ENCODE peak calls at places on chromosomes 5 and 9, in five cellular contexts. One of them, this sample, is unnamed.

GRCh38 chr9:131078427-131079366 is 17.6 kb upstream of the AIF1L start:
- DNase-seq in CD4-positive, CD25-positive, alpha-beta regulatory T cell: no peak
- DNase-seq in KBM-7: no peak
- DNase-seq in aorta: no peak
- DNase-seq in stimulated activated CD4-positive, alpha-beta T cell treated with anti-CD3 and anti-CD28 coated beads, Interleukin-1b, Interleukin-23, amount 100 ng/mL, for 24 hours: no peak
- DNase-seq in this sample: no peak

GRCh38 chr5:137856201-137856600 is 11.5 kb upstream of the MYOT start:
- DNase-seq in CD4-positive, CD25-positive, alpha-beta regulatory T cell: no peak
- DNase-seq in KBM-7: no peak
- DNase-seq in aorta: no peak
- DNase-seq in stimulated activated CD4-positive, alpha-beta T cell treated with anti-CD3 and anti-CD28 coated beads, Interleukin-1b, Interleukin-23, amount 100 ng/mL, for 24 hours: no peak
- DNase-seq in this sample: no peak

GRCh38 chr9:134624827-134625181 is 16.8 kb upstream of the COL5A1 start:
- DNase-seq in CD4-positive, CD25-positive, alpha-beta regulatory T cell: no peak
- DNase-seq in KBM-7: no peak
- DNase-seq in aorta: peak
- DNase-seq in stimulated activated CD4-positive, alpha-beta T cell treated with anti-CD3 and anti-CD28 coated beads, Interleukin-1b, Interleukin-23, amount 100 ng/mL, for 24 hours: no peak
- DNase-seq in this sample: no peak

GRCh38 chr9:110871736-110872135 is 166.5 kb downstream of the LPAR1 start:
- DNase-seq in CD4-positive, CD25-positive, alpha-beta regulatory T cell: no peak
- DNase-seq in KBM-7: no peak
- DNase-seq in aorta: no peak
- DNase-seq in stimulated activated CD4-positive, alpha-beta T cell treated with anti-CD3 and anti-CD28 coated beads, Interleukin-1b, Interleukin-23, amount 100 ng/mL, for 24 hours: no peak
- DNase-seq in this sample: no peak

GRCh38 chr5:170220196-170220595 is 12.6 kb upstream of the C5orf58 start:
- DNase-seq in CD4-positive, CD25-positive, alpha-beta regulatory T cell: no peak
- DNase-seq in KBM-7: no peak
- DNase-seq in aorta: no peak
- DNase-seq in stimulated activated CD4-positive, alpha-beta T cell treated with anti-CD3 and anti-CD28 coated beads, Interleukin-1b, Interleukin-23, amount 100 ng/mL, for 24 hours: no peak
- DNase-seq in this sample: no peak

GRCh38 chr9:69496803-69497450 is 171.9 kb downstream of the ENTREP1 start:
- DNase-seq in CD4-positive, CD25-positive, alpha-beta regulatory T cell: no peak
- DNase-seq in KBM-7: no peak
- DNase-seq in aorta: no peak
- DNase-seq in stimulated activated CD4-positive, alpha-beta T cell treated with anti-CD3 and anti-CD28 coated beads, Interleukin-1b, Interleukin-23, amount 100 ng/mL, for 24 hours: no peak
- DNase-seq in this sample: no peak

GRCh38 chr5:125393416-125393815 is 647.0 kb upstream of the ZNF608 start:
- DNase-seq in CD4-positive, CD25-positive, alpha-beta regulatory T cell: no peak
- DNase-seq in KBM-7: no peak
- DNase-seq in aorta: no peak
- DNase-seq in stimulated activated CD4-positive, alpha-beta T cell treated with anti-CD3 and anti-CD28 coated beads, Interleukin-1b, Interleukin-23, amount 100 ng/mL, for 24 hours: no peak
- DNase-seq in this sample: no peak

GRCh38 chr9:98997580-98997979 is 53.9 kb downstream of the COL15A1 start:
- DNase-seq in CD4-positive, CD25-positive, alpha-beta regulatory T cell: no peak
- DNase-seq in KBM-7: no peak
- DNase-seq in aorta: no peak
- DNase-seq in stimulated activated CD4-positive, alpha-beta T cell treated with anti-CD3 and anti-CD28 coated beads, Interleukin-1b, Interleukin-23, amount 100 ng/mL, for 24 hours: no peak
- DNase-seq in this sample: no peak

GRCh38 chr9:134630861-134631260 is 10.7 kb upstream of the COL5A1 start:
- DNase-seq in CD4-positive, CD25-positive, alpha-beta regulatory T cell: no peak
- DNase-seq in KBM-7: no peak
- DNase-seq in aorta: peak
- DNase-seq in stimulated activated CD4-positive, alpha-beta T cell treated with anti-CD3 and anti-CD28 coated beads, Interleukin-1b, Interleukin-23, amount 100 ng/mL, for 24 hours: no peak
- DNase-seq in this sample: no peak

GRCh38 chr5:10310073-10310779 is 2.5 kb upstream of the CMBL start:
- DNase-seq in CD4-positive, CD25-positive, alpha-beta regulatory T cell: no peak
- DNase-seq in KBM-7: no peak
- DNase-seq in aorta: no peak
- DNase-seq in stimulated activated CD4-positive, alpha-beta T cell treated with anti-CD3 and anti-CD28 coated beads, Interleukin-1b, Interleukin-23, amount 100 ng/mL, for 24 hours: no peak
- DNase-seq in this sample: no peak

GRCh38 chr5:132419517-132420468 is 50.3 kb downstream of the SLC22A5 start:
- DNase-seq in CD4-positive, CD25-positive, alpha-beta regulatory T cell: peak
- DNase-seq in KBM-7: peak
- DNase-seq in aorta: peak
- DNase-seq in stimulated activated CD4-positive, alpha-beta T cell treated with anti-CD3 and anti-CD28 coated beads, Interleukin-1b, Interleukin-23, amount 100 ng/mL, for 24 hours: no peak
- DNase-seq in this sample: peak